ENCODE peak calls at places on chromosome 13, in nine cellular contexts. K is dermis microvascular lymphatic vessel endothelial cell; V is T-cell; Z is activated effector memory CD4-positive, alpha-beta T cell treated with anti-CD3 and anti-CD28 coated beads, Interleukin-2, amount 50 U/mL, for 16 hours; I is naive B cell; S is anterior cingulate cortex; H is stimulated activated CD8-positive, alpha-beta memory T cell treated with anti-CD3 and anti-CD28 coated beads, Interleukin-4, amount 100 ng/mL, for 48 hours; C is H9; D is left ventricle myocardium superior. N is an unnamed sample.

GRCh38 chr13:20711301-20712044 is 8.0 kb downstream of the IL17D start:
- DNase-seq in V (no peak), I (no peak), Z (no peak), D (no peak), K (no peak), C (peak; percentile 79), H (no peak), S (no peak), N (no peak)

GRCh38 chr13:112851107-112852046 is 117.6 kb upstream of the MCF2L start:
- DNase-seq in C (no peak), H (no peak), V (no peak), D (no peak), I (no peak), S (no peak), Z (peak; percentile 45), K (no peak), N (no peak)

GRCh38 chr13:70042193-70042592 is 65.4 kb upstream of the ATXN8OS start:
- DNase-seq in C (no peak), S (no peak), H (no peak), K (no peak), I (no peak), D (no peak), Z (no peak), V (no peak), N (no peak)

GRCh38 chr13:47459512-47459911 is 541.6 kb downstream of the SUCLA2 start:
- DNase-seq in S (no peak), Z (no peak), H (no peak), D (no peak), C (no peak), I (no peak), V (no peak), K (no peak), N (no peak)

GRCh38 chr13:20901668-20902437 is 693 bp downstream of the XPO4 start:
- DNase-seq in V (peak; percentile 11), C (peak; percentile 41), D (peak; percentile 53), H (peak; percentile 51), I (no peak), K (no peak), Z (no peak), S (no peak), N (no peak)

GRCh38 chr13:103291226-103291625 is 225.0 kb upstream of the SLC10A2 start:
- DNase-seq in C (no peak), I (no peak), Z (no peak), S (no peak), V (no peak), H (no peak), D (no peak), K (no peak), N (no peak)

GRCh38 chr13:114095486-114095885 is 36.9 kb downstream of the RASA3 start:
- DNase-seq in V (no peak), S (no peak), K (no peak), D (no peak), H (no peak), C (no peak), Z (peak; percentile 60), I (no peak), N (no peak)

GRCh38 chr13:95833713-95834112 is 156.8 kb downstream of the DNAJC3 start:
- DNase-seq in I (no peak), C (no peak), K (no peak), Z (no peak), H (no peak), D (no peak), V (no peak), S (no peak), N (no peak)

GRCh38 chr13:113319371-113319770 is 22.3 kb downstream of the LAMP1 start:
- DNase-seq in S (no peak), H (no peak), Z (no peak), D (no peak), K (no peak), V (no peak), C (no peak), I (no peak), N (no peak)